ENCODE peak calls at places on chromosome 17, in ten cellular contexts. M, S, G, D, Z, Y, R, L, Q and I are unnamed samples.

GRCh38 chr17:30555942-30556341 is 78.7 kb downstream of the GOSR1 start:
- DNase-seq in S (peak), Z (no peak), R (no peak), G (no peak), L (no peak), Y (no peak), M (no peak), Q (no peak), D (no peak), I (no peak)

GRCh38 chr17:66373944-66374817 is 71.8 kb downstream of the PRKCA start:
- DNase-seq in M (peak), L (peak), Y (peak), S (no peak), D (no peak), R (no peak), G (peak), Q (no peak), Z (peak), I (no peak)

GRCh38 chr17:77887464-77888241 is 70.8 kb upstream of the TNRC6C start:
- DNase-seq in Q (peak), Z (peak), L (peak), D (no peak), Y (peak), S (peak), R (peak), M (peak), G (peak), I (peak)

GRCh38 chr17:29504711-29505110 is 62.1 kb downstream of the ABHD15 start:
- DNase-seq in Y (no peak), Z (no peak), L (no peak), M (no peak), R (no peak), S (no peak), D (no peak), G (peak), Q (peak), I (no peak)

GRCh38 chr17:81090361-81091133 is 55.6 kb downstream of the BAIAP2 start:
- DNase-seq in G (peak), R (no peak), S (peak), D (peak), Y (peak), L (no peak), Z (no peak), Q (peak), M (no peak), I (no peak)

GRCh38 chr17:44979426-44980273 is 11.5 kb upstream of the C1QL1 start:
- DNase-seq in L (peak), R (no peak), Q (no peak), G (no peak), D (no peak), S (no peak), Z (no peak), M (no peak), Y (no peak), I (no peak)

GRCh38 chr17:67109111-67109510 is 64.8 kb downstream of the CACNG1 start:
- DNase-seq in G (no peak), Q (no peak), R (no peak), L (no peak), Z (no peak), Y (no peak), D (no peak), S (no peak), M (no peak), I (no peak)

GRCh38 chr17:12634789-12635414 is 30.8 kb upstream of the MYOCD start:
- DNase-seq in M (no peak), L (no peak), Q (no peak), R (no peak), G (no peak), D (no peak), Y (no peak), S (no peak), Z (no peak), I (no peak)

GRCh38 chr17:63450551-63450950 is 4.4 kb upstream of the CYB561 start:
- DNase-seq in R (no peak), Y (peak), S (no peak), L (no peak), Q (no peak), D (no peak), G (no peak), M (no peak), Z (no peak), I (no peak)

GRCh38 chr17:50173335-50173941 is 7.6 kb downstream of the SGCA start:
- DNase-seq in G (peak), Q (no peak), Y (no peak), L (no peak), S (no peak), R (no peak), D (no peak), Z (no peak), M (no peak), I (no peak)

GRCh38 chr17:68101992-68102758 is 66.6 kb downstream of the KPNA2 start:
- DNase-seq in Y (no peak), L (no peak), G (peak), Q (peak), D (no peak), M (no peak), S (no peak), R (no peak), Z (peak), I (no peak)

GRCh38 chr17:58252141-58252540 is 13.8 kb downstream of the LPO start:
- DNase-seq in Y (no peak), Z (no peak), R (no peak), Q (no peak), L (no peak), M (no peak), G (no peak), D (no peak), S (no peak), I (no peak)

GRCh38 chr17:46841561-46842379 is 9.6 kb upstream of the WNT9B start:
- DNase-seq in Z (peak), Y (no peak), M (no peak), L (no peak), G (no peak), Q (no peak), D (peak), S (peak), R (no peak), I (no peak)

GRCh38 chr17:51120357-51120738 is 320 bp downstream of the SPAG9 start:
- DNase-seq in G (no peak), D (peak), R (no peak), L (peak), S (no peak), Z (no peak), Q (no peak), M (peak), Y (no peak), I (peak)

GRCh38 chr17:55654015-55654414 is 68.6 kb downstream of the TMEM100 start:
- DNase-seq in G (no peak), Q (no peak), Y (no peak), Z (no peak), R (no peak), M (no peak), S (no peak), D (no peak), L (no peak), I (no peak)

GRCh38 chr17:35052780-35053179 is 10.7 kb downstream of the RFFL start:
- DNase-seq in R (no peak), Q (no peak), S (no peak), G (no peak), M (no peak), L (no peak), Y (no peak), Z (no peak), D (no peak), I (no peak)

GRCh38 chr17:48429638-48430586 is at the start of gene SKAP1:
- DNase-seq in G (no peak), Y (no peak), L (no peak), M (no peak), Z (peak), Q (no peak), S (no peak), R (no peak), D (peak), I (no peak)

GRCh38 chr17:78664476-78665384 is 87.5 kb upstream of the DNAH17 start:
- DNase-seq in S (no peak), M (no peak), Y (no peak), G (no peak), Q (no peak), L (no peak), D (no peak), R (no peak), Z (no peak), I (no peak)

GRCh38 chr17:66417300-66417719 is 114.9 kb downstream of the PRKCA start:
- DNase-seq in Z (no peak), D (no peak), G (no peak), S (no peak), Q (peak), L (no peak), M (no peak), Y (no peak), R (no peak), I (no peak)

GRCh38 chr17:69404398-69404797 is 10.1 kb upstream of the MAP2K6 start:
- DNase-seq in Y (no peak), L (no peak), Z (no peak), R (no peak), M (no peak), D (no peak), Q (peak), S (no peak), G (peak), I (no peak)

GRCh38 chr17:38354466-38354865 is 2.8 kb downstream of the SOCS7 start:
- DNase-seq in L (no peak), Z (no peak), G (no peak), Y (no peak), M (no peak), D (no peak), R (no peak), Q (no peak), S (no peak), I (no peak)

GRCh38 chr17:17732444-17732843 is 51.2 kb downstream of the RAI1 start:
- DNase-seq in M (no peak), Y (no peak), R (no peak), L (no peak), Z (peak), G (no peak), S (no peak), Q (no peak), D (no peak), I (no peak)

GRCh38 chr17:61635913-61636432 is 45.0 kb upstream of the NACA2 start:
- DNase-seq in Z (peak), Q (peak), R (no peak), G (peak), L (peak), S (no peak), D (peak), M (peak), Y (peak), I (no peak)

GRCh38 chr17:40290629-40291296 is 3.1 kb downstream of the CDC6 start:
- DNase-seq in Z (peak), L (peak), S (no peak), R (peak), M (no peak), Y (peak), D (no peak), Q (peak), G (peak), I (peak)